ENCODE peak calls at places on chromosome 2, in five cellular contexts. W, R, C, U and X are unnamed samples.

GRCh38 chr2:161136194-161136593 is 24.0 kb upstream of the TANK start:
- DNase-seq in W (no peak), R (no peak), C (no peak), U (no peak), X (no peak)

GRCh38 chr2:100786297-100786658 is 33.7 kb upstream of the NPAS2 start:
- DNase-seq in W (no peak), R (no peak), C (no peak), U (peak; percentile 40), X (peak; percentile 75)

GRCh38 chr2:151481744-151482143 is 72.0 kb downstream of the RIF1 start:
- DNase-seq in W (no peak), R (no peak), C (no peak), U (no peak), X (no peak)

GRCh38 chr2:218805627-218806026 is 23.7 kb downstream of the CYP27A1 start:
- DNase-seq in W (no peak), R (no peak), C (no peak), U (peak; percentile 42), X (no peak)

GRCh38 chr2:199869227-199869541 is 18.2 kb upstream of the FTCDNL1 start:
- DNase-seq in W (no peak), R (no peak), C (no peak), U (no peak), X (no peak)

GRCh38 chr2:3224681-3225080 is 152.9 kb downstream of the EIPR1 start:
- DNase-seq in W (no peak), R (no peak), C (no peak), U (no peak), X (no peak)

GRCh38 chr2:42163444-42164045 is 5.6 kb upstream of the EML4 start:
- DNase-seq in W (no peak), R (no peak), C (no peak), U (no peak), X (no peak)

GRCh38 chr2:174914894-174915760 is 90.1 kb downstream of the CHN1 start:
- DNase-seq in W (no peak), R (peak; percentile 25), C (no peak), U (no peak), X (no peak)

GRCh38 chr2:66494708-66495107 is 59.8 kb downstream of the MEIS1 start:
- DNase-seq in W (no peak), R (peak; percentile 75), C (peak; percentile 83), U (peak; percentile 49), X (peak; percentile 24)

GRCh38 chr2:101306410-101306809 is 2.1 kb downstream of the RNF149 start:
- DNase-seq in W (no peak), R (peak; percentile 55), C (peak; percentile 50), U (no peak), X (no peak)

GRCh38 chr2:27009083-27009482 is 23.7 kb upstream of the TMEM214 start:
- DNase-seq in W (no peak), R (no peak), C (no peak), U (no peak), X (no peak)

GRCh38 chr2:18455256-18455862 is 105.1 kb downstream of the RDH14 start:
- DNase-seq in W (no peak), R (no peak), C (no peak), U (no peak), X (peak; percentile 21)

GRCh38 chr2:10547011-10547410 is 98.9 kb upstream of the ODC1 start:
- DNase-seq in W (no peak), R (no peak), C (no peak), U (no peak), X (no peak)

GRCh38 chr2:159444728-159445127 is 158.2 kb upstream of the WDSUB1 start:
- DNase-seq in W (no peak), R (no peak), C (no peak), U (no peak), X (no peak)

GRCh38 chr2:190607657-190608357 is 41.1 kb upstream of the NAB1 start:
- DNase-seq in W (no peak), R (no peak), C (no peak), U (no peak), X (peak; percentile 48)

GRCh38 chr2:102344397-102344796 is 11.2 kb upstream of the IL18R1 start:
- DNase-seq in W (no peak), R (no peak), C (no peak), U (no peak), X (no peak)

GRCh38 chr2:48600204-48600813 is 17.3 kb upstream of the GTF2A1L start:
- DNase-seq in W (peak; percentile 21), R (no peak), C (no peak), U (peak; percentile 25), X (peak; percentile 41)
- TF ChIP-seq CTCF in W (peak; percentile 53), R (peak; percentile 56), C (peak; percentile 47), U (peak; percentile 65), X (peak; percentile 44)

GRCh38 chr2:165601065-165601830 is 131.8 kb downstream of the CSRNP3 start:
- DNase-seq in W (no peak), R (no peak), C (no peak), U (no peak), X (no peak)

GRCh38 chr2:165596788-165597187 is 127.3 kb downstream of the CSRNP3 start:
- DNase-seq in W (no peak), R (no peak), C (no peak), U (no peak), X (no peak)

GRCh38 chr2:165601866-165602636 is 132.6 kb downstream of the CSRNP3 start:
- DNase-seq in W (no peak), R (no peak), C (no peak), U (no peak), X (no peak)
- TF ChIP-seq CTCF in W (no peak), R (no peak), C (no peak), U (no peak), X (no peak)

DNA sequence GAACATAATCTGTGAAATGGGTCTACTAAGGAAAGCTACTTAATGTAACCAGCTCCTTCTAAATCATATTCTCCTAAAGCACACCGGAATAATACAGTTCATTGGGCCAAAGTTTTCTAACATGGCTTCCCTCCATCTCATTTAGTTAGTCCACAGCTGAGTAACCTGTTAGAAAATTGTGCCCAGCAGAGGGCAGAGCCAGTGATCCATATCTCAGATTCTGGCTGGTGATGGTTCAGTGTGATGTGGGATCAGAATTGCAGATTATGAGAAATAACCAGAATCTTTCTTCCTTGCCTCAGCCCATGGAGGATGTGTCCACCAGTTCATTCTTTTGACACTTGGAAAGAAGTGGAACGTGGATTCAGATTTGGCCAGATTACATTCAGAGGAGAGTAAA is 9.4 kb upstream of the CTLA4 start:
- DNase-seq in W (no peak), R (no peak), C (no peak), U (no peak), X (no peak)
- TF ChIP-seq CTCF in W (no peak), R (no peak), C (no peak), U (peak; percentile 13), X (no peak)

DNA sequence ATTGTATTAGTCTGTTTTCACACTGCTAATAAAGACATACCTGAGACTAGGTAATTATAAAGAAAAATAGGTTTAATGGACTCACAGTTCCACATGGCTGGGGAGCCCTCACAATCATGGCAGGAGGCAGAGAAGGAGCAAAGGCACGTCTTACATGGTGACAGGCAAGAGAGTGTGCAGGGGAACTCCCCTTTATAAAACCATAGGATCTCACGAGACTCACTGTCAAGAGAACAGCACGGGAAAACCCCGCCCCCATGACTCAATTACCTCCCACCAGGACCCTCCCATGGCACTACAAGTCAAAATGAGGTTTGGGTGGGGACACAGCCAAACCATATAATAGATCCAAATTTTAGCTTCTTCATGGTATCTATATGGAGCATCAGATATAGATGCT is 69.6 kb upstream of the TMEM87B start:
- DNase-seq in W (no peak), R (no peak), C (no peak), U (no peak), X (no peak)
- TF ChIP-seq CTCF in W (no peak), R (no peak), C (no peak), U (no peak), X (no peak)

GRCh38 chr2:143433158-143433557 is 303.9 kb downstream of the ARHGAP15 start:
- DNase-seq in W (no peak), R (no peak), C (no peak), U (no peak), X (no peak)
- TF ChIP-seq CTCF in W (no peak), R (no peak), C (no peak), U (no peak), X (no peak)

GRCh38 chr2:170966648-170967396 is 37.8 kb downstream of the GORASP2 start:
- DNase-seq in W (no peak), R (no peak), C (no peak), U (no peak), X (peak; percentile 21)
- TF ChIP-seq CTCF in W (no peak), R (no peak), C (no peak), U (peak; percentile 18), X (no peak)

GRCh38 chr2:74137651-74138050 is 10.1 kb downstream of the BOLA3 start:
- DNase-seq in W (peak; percentile 1), R (no peak), C (no peak), U (no peak), X (no peak)

GRCh38 chr2:74138219-74138951 is 9.3 kb downstream of the BOLA3 start:
- DNase-seq in W (no peak), R (no peak), C (no peak), U (no peak), X (no peak)

GRCh38 chr2:74142340-74142739 is 5.4 kb downstream of the BOLA3 start:
- DNase-seq in W (no peak), R (no peak), C (no peak), U (peak; percentile 21), X (no peak)

GRCh38 chr2:74138952-74139323 is 8.8 kb downstream of the BOLA3 start:
- DNase-seq in W (no peak), R (no peak), C (no peak), U (no peak), X (no peak)
- TF ChIP-seq CTCF in W (no peak), R (no peak), C (no peak), U (peak; percentile 26), X (no peak)

GRCh38 chr2:65320042-65320711 is 92.5 kb downstream of the ACTR2 start:
- DNase-seq in W (peak; percentile 69), R (no peak), C (no peak), U (peak; percentile 55), X (peak; percentile 53)
- TF ChIP-seq CTCF in W (peak; percentile 15), R (no peak), C (no peak), U (peak; percentile 51), X (peak; percentile 45)

GRCh38 chr2:216139884-216140283 is 30.7 kb downstream of the XRCC5 start:
- DNase-seq in W (peak; percentile 8), R (no peak), C (peak; percentile 23), U (no peak), X (peak; percentile 17)
- TF ChIP-seq CTCF in W (no peak), R (no peak), C (peak; percentile 36), U (peak; percentile 30), X (peak; percentile 21)

GRCh38 chr2:157279331-157279730 is 21.8 kb downstream of the GALNT5 start:
- DNase-seq in W (no peak), R (no peak), C (no peak), U (no peak), X (no peak)
- TF ChIP-seq CTCF in W (no peak), R (no peak), C (no peak), U (no peak), X (no peak)